ENCODE peak calls at places on chromosomes 4 and X, in six cellular contexts. One of them, this sample, is unnamed.

GRCh38 chr4:2305766-2306501 is 44.0 kb upstream of the MXD4 start:
- DNase-seq in esophagus squamous epithelium: no peak
- DNase-seq in WERI-Rb-1: no peak
- DNase-seq in AG09309: no peak
- DNase-seq in IMR-90: no peak
- DNase-seq in body of pancreas: no peak
- DNase-seq in this sample: no peak

GRCh38 chr4:1693131-1693896 is 9.2 kb upstream of the FAM53A start:
- DNase-seq in WERI-Rb-1: peak
- DNase-seq in body of pancreas: peak
- DNase-seq in IMR-90: peak
- DNase-seq in AG09309: no peak
- DNase-seq in esophagus squamous epithelium: no peak
- DNase-seq in this sample: peak

GRCh38 chrX:116417214-116417613 is 19.2 kb upstream of the SLC6A14 start:
- DNase-seq in IMR-90: no peak
- DNase-seq in body of pancreas: no peak
- DNase-seq in AG09309: no peak
- DNase-seq in WERI-Rb-1: no peak
- DNase-seq in esophagus squamous epithelium: no peak
- DNase-seq in this sample: no peak

GRCh38 chr4:56653461-56654237 is 27.4 kb downstream of the HOPX start:
- DNase-seq in AG09309: no peak
- DNase-seq in esophagus squamous epithelium: no peak
- DNase-seq in body of pancreas: no peak
- DNase-seq in IMR-90: no peak
- DNase-seq in WERI-Rb-1: no peak
- DNase-seq in this sample: no peak

GRCh38 chrX:150512426-150512825 is 56.0 kb upstream of the MTM1 start:
- DNase-seq in WERI-Rb-1: no peak
- DNase-seq in IMR-90: no peak
- DNase-seq in body of pancreas: no peak
- DNase-seq in esophagus squamous epithelium: no peak
- DNase-seq in AG09309: no peak
- DNase-seq in this sample: no peak

GRCh38 chrX:108664701-108665100 is 71.7 kb downstream of the IRS4 start:
- DNase-seq in body of pancreas: no peak
- DNase-seq in AG09309: no peak
- DNase-seq in esophagus squamous epithelium: no peak
- DNase-seq in WERI-Rb-1: no peak
- DNase-seq in IMR-90: no peak
- DNase-seq in this sample: peak

GRCh38 chr4:89741768-89742167 is 95.2 kb downstream of the SNCA start:
- DNase-seq in body of pancreas: no peak
- DNase-seq in IMR-90: no peak
- DNase-seq in WERI-Rb-1: no peak
- DNase-seq in esophagus squamous epithelium: no peak
- DNase-seq in AG09309: no peak
- DNase-seq in this sample: no peak

GRCh38 chrX:39613997-39614679 is 483.6 kb downstream of the BCOR start:
- DNase-seq in body of pancreas: peak
- DNase-seq in esophagus squamous epithelium: no peak
- DNase-seq in WERI-Rb-1: no peak
- DNase-seq in IMR-90: no peak
- DNase-seq in AG09309: no peak
- DNase-seq in this sample: no peak

GRCh38 chr4:139907001-139907809 is 241.6 kb downstream of the MGST2 start:
- DNase-seq in IMR-90: peak
- DNase-seq in WERI-Rb-1: no peak
- DNase-seq in esophagus squamous epithelium: no peak
- DNase-seq in body of pancreas: no peak
- DNase-seq in AG09309: no peak
- DNase-seq in this sample: no peak

GRCh38 chrX:68930576-68931317 is 101.9 kb downstream of the EFNB1 start:
- DNase-seq in esophagus squamous epithelium: no peak
- DNase-seq in body of pancreas: no peak
- DNase-seq in IMR-90: no peak
- DNase-seq in AG09309: no peak
- DNase-seq in WERI-Rb-1: no peak
- DNase-seq in this sample: no peak

GRCh38 chr4:2441393-2442174 is 22.8 kb downstream of the CFAP99 start:
- DNase-seq in body of pancreas: peak
- DNase-seq in WERI-Rb-1: peak
- DNase-seq in IMR-90: peak
- DNase-seq in esophagus squamous epithelium: no peak
- DNase-seq in AG09309: no peak
- DNase-seq in this sample: peak

GRCh38 chr4:86338521-86338920 is 21.3 kb downstream of the MAPK10 start:
- DNase-seq in esophagus squamous epithelium: no peak
- DNase-seq in IMR-90: no peak
- DNase-seq in body of pancreas: no peak
- DNase-seq in AG09309: no peak
- DNase-seq in WERI-Rb-1: no peak
- DNase-seq in this sample: peak

GRCh38 chrX:87583679-87584078 is 66.1 kb downstream of the KLHL4 start:
- DNase-seq in esophagus squamous epithelium: no peak
- DNase-seq in WERI-Rb-1: peak
- DNase-seq in body of pancreas: no peak
- DNase-seq in AG09309: no peak
- DNase-seq in IMR-90: peak
- DNase-seq in this sample: peak

GRCh38 chrX:129823115-129823514 is 20.6 kb downstream of the ZDHHC9 start:
- DNase-seq in IMR-90: peak
- DNase-seq in body of pancreas: peak
- DNase-seq in WERI-Rb-1: peak
- DNase-seq in AG09309: no peak
- DNase-seq in esophagus squamous epithelium: no peak
- DNase-seq in this sample: peak

GRCh38 chrX:70190225-70190624 is 12.9 kb downstream of the DGAT2L6 start:
- DNase-seq in esophagus squamous epithelium: no peak
- DNase-seq in AG09309: no peak
- DNase-seq in WERI-Rb-1: no peak
- DNase-seq in IMR-90: no peak
- DNase-seq in body of pancreas: no peak
- DNase-seq in this sample: no peak

GRCh38 chr4:46274717-46275116 is 115.2 kb downstream of the GABRA2 start:
- DNase-seq in IMR-90: no peak
- DNase-seq in body of pancreas: no peak
- DNase-seq in esophagus squamous epithelium: no peak
- DNase-seq in AG09309: no peak
- DNase-seq in WERI-Rb-1: no peak
- DNase-seq in this sample: peak

GRCh38 chr4:1193206-1194027 is 21.0 kb upstream of the SPON2 start:
- DNase-seq in WERI-Rb-1: no peak
- DNase-seq in body of pancreas: peak
- DNase-seq in AG09309: no peak
- DNase-seq in IMR-90: no peak
- DNase-seq in esophagus squamous epithelium: no peak
- DNase-seq in this sample: peak

GRCh38 chr4:183765121-183765990 is 106.3 kb downstream of the TRAPPC11 start:
- DNase-seq in IMR-90: no peak
- DNase-seq in WERI-Rb-1: no peak
- DNase-seq in esophagus squamous epithelium: no peak
- DNase-seq in body of pancreas: peak
- DNase-seq in AG09309: no peak
- DNase-seq in this sample: no peak

GRCh38 chr4:94349193-94349592 is 6.6 kb upstream of the HPGDS start:
- DNase-seq in esophagus squamous epithelium: no peak
- DNase-seq in body of pancreas: no peak
- DNase-seq in WERI-Rb-1: no peak
- DNase-seq in IMR-90: peak
- DNase-seq in AG09309: peak
- DNase-seq in this sample: peak

GRCh38 chr4:168551945-168552695 is 55.3 kb downstream of the PALLD start:
- DNase-seq in body of pancreas: no peak
- DNase-seq in IMR-90: no peak
- DNase-seq in esophagus squamous epithelium: no peak
- DNase-seq in AG09309: no peak
- DNase-seq in WERI-Rb-1: no peak
- DNase-seq in this sample: no peak

GRCh38 chrX:138723301-138723700 is 11.8 kb upstream of the FGF13 start:
- DNase-seq in WERI-Rb-1: no peak
- DNase-seq in AG09309: no peak
- DNase-seq in IMR-90: no peak
- DNase-seq in esophagus squamous epithelium: no peak
- DNase-seq in body of pancreas: no peak
- DNase-seq in this sample: no peak

GRCh38 chr4:76182463-76182862 is 31.2 kb downstream of the SCARB2 start:
- DNase-seq in IMR-90: no peak
- DNase-seq in AG09309: no peak
- DNase-seq in esophagus squamous epithelium: no peak
- DNase-seq in body of pancreas: no peak
- DNase-seq in WERI-Rb-1: no peak
- DNase-seq in this sample: no peak

GRCh38 chr4:82851902-82852750 is 38.8 kb downstream of the SEC31A start:
- DNase-seq in WERI-Rb-1: no peak
- DNase-seq in IMR-90: peak
- DNase-seq in body of pancreas: no peak
- DNase-seq in esophagus squamous epithelium: no peak
- DNase-seq in AG09309: no peak
- DNase-seq in this sample: peak

GRCh38 chr4:182449186-182449880 is 206.1 kb downstream of the TENM3 start:
- DNase-seq in esophagus squamous epithelium: no peak
- DNase-seq in AG09309: no peak
- DNase-seq in WERI-Rb-1: peak
- DNase-seq in body of pancreas: no peak
- DNase-seq in IMR-90: peak
- DNase-seq in this sample: peak

GRCh38 chr4:20543131-20543530 is 157.1 kb upstream of the PACRGL start:
- DNase-seq in WERI-Rb-1: no peak
- DNase-seq in IMR-90: no peak
- DNase-seq in body of pancreas: no peak
- DNase-seq in esophagus squamous epithelium: no peak
- DNase-seq in AG09309: no peak
- DNase-seq in this sample: no peak

GRCh38 chr4:80202784-80203553 is 5.7 kb downstream of the PRDM8 start:
- DNase-seq in AG09309: no peak
- DNase-seq in IMR-90: peak
- DNase-seq in WERI-Rb-1: no peak
- DNase-seq in body of pancreas: peak
- DNase-seq in esophagus squamous epithelium: peak
- DNase-seq in this sample: peak

GRCh38 chrX:136386173-136386572 is 85.4 kb downstream of the ADGRG4 start:
- DNase-seq in body of pancreas: no peak
- DNase-seq in WERI-Rb-1: no peak
- DNase-seq in AG09309: no peak
- DNase-seq in esophagus squamous epithelium: no peak
- DNase-seq in IMR-90: no peak
- DNase-seq in this sample: no peak

GRCh38 chr4:39910064-39910463 is 67.6 kb downstream of the PDS5A start:
- DNase-seq in esophagus squamous epithelium: no peak
- DNase-seq in AG09309: no peak
- DNase-seq in IMR-90: no peak
- DNase-seq in body of pancreas: no peak
- DNase-seq in WERI-Rb-1: no peak
- DNase-seq in this sample: no peak

GRCh38 chrX:110600745-110601310 is 194.8 kb downstream of the CHRDL1 start:
- DNase-seq in WERI-Rb-1: peak
- DNase-seq in esophagus squamous epithelium: no peak
- DNase-seq in body of pancreas: no peak
- DNase-seq in IMR-90: no peak
- DNase-seq in AG09309: peak
- DNase-seq in this sample: no peak

GRCh38 chr4:4919926-4920325 is 60.5 kb downstream of the MSX1 start:
- DNase-seq in IMR-90: no peak
- DNase-seq in esophagus squamous epithelium: no peak
- DNase-seq in AG09309: no peak
- DNase-seq in WERI-Rb-1: no peak
- DNase-seq in body of pancreas: peak
- DNase-seq in this sample: no peak

GRCh38 chr4:149701733-149702132 is 113.9 kb downstream of the IQCM start:
- DNase-seq in IMR-90: no peak
- DNase-seq in esophagus squamous epithelium: no peak
- DNase-seq in body of pancreas: no peak
- DNase-seq in WERI-Rb-1: no peak
- DNase-seq in AG09309: no peak
- DNase-seq in this sample: no peak

DNA sequence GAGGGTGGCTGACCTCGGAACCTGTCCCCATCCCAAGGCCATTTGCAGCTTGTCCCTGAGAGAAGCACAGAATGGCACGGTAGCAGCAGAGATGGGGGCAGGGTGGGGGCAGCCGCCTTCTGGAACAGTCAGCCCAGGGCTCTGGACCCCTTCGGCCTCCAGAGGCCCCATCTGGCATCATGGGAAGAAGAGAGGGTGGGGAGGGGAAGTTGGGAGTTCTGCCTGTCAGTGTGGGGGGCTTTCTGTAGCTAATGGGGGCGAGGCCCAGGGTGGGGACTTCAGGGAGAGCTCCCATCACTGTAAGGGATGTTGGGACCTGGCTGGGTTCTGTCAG is 62.9 kb upstream of the ADRA2C start:
- DNase-seq in WERI-Rb-1: no peak
- DNase-seq in esophagus squamous epithelium: no peak
- DNase-seq in IMR-90: no peak
- DNase-seq in body of pancreas: no peak
- DNase-seq in AG09309: no peak
- DNase-seq in this sample: no peak
- H3K4me3 ChIP-seq in WERI-Rb-1: no peak
- H3K4me3 ChIP-seq in esophagus squamous epithelium: no peak
- H3K4me3 ChIP-seq in IMR-90: no peak
- H3K4me3 ChIP-seq in body of pancreas: no peak
- H3K4me3 ChIP-seq in AG09309: no peak
- H3K4me3 ChIP-seq in this sample: no peak

GRCh38 chr4:156583265-156583664 is 388.3 kb downstream of the PDGFC start:
- DNase-seq in WERI-Rb-1: no peak
- DNase-seq in body of pancreas: no peak
- DNase-seq in AG09309: no peak
- DNase-seq in esophagus squamous epithelium: no peak
- DNase-seq in IMR-90: no peak
- DNase-seq in this sample: no peak
- H3K4me3 ChIP-seq in WERI-Rb-1: no peak
- H3K4me3 ChIP-seq in body of pancreas: no peak
- H3K4me3 ChIP-seq in AG09309: no peak
- H3K4me3 ChIP-seq in esophagus squamous epithelium: no peak
- H3K4me3 ChIP-seq in IMR-90: no peak
- H3K4me3 ChIP-seq in this sample: no peak

GRCh38 chrX:154359362-154360154 is 14.9 kb downstream of the FLNA start:
- DNase-seq in body of pancreas: no peak
- DNase-seq in IMR-90: no peak
- DNase-seq in AG09309: no peak
- DNase-seq in WERI-Rb-1: no peak
- DNase-seq in esophagus squamous epithelium: no peak
- DNase-seq in this sample: no peak
- H3K4me3 ChIP-seq in body of pancreas: no peak
- H3K4me3 ChIP-seq in IMR-90: no peak
- H3K4me3 ChIP-seq in AG09309: no peak
- H3K4me3 ChIP-seq in WERI-Rb-1: no peak
- H3K4me3 ChIP-seq in esophagus squamous epithelium: no peak
- H3K4me3 ChIP-seq in this sample: no peak

DNA sequence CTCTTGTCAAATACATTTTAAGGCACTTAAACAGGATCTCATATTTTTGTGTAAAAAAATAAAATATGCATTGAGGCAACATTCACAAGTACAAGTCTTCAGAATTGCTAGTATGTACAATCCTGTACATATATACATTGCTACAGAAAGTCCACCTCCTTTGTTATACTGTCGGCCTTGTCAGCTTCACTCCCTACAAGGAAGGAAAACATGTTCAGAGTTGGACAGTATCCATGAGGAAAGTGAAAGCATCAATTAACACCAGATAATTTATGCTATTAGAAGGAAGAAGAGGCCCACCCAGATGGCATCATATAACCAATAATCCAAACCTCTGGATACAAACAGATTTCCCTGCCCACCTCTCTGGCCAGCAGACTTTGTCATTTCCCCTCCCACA is 42.0 kb downstream of the REELD1 start:
- DNase-seq in esophagus squamous epithelium: no peak
- DNase-seq in WERI-Rb-1: no peak
- DNase-seq in AG09309: no peak
- DNase-seq in IMR-90: no peak
- DNase-seq in body of pancreas: no peak
- DNase-seq in this sample: no peak
- H3K4me3 ChIP-seq in esophagus squamous epithelium: no peak
- H3K4me3 ChIP-seq in WERI-Rb-1: no peak
- H3K4me3 ChIP-seq in AG09309: no peak
- H3K4me3 ChIP-seq in IMR-90: no peak
- H3K4me3 ChIP-seq in body of pancreas: no peak
- H3K4me3 ChIP-seq in this sample: no peak

This sample was measured in fibroblast of pulmonary artery.